ENCODE peak calls at places on chromosomes 4 and X, in six cellular contexts. B, G, U, Z, E and D are unnamed samples.

GRCh38 chr4:16253127-16253960 is 27.1 kb upstream of the TAPT1 start:
- DNase-seq in B (no peak), G (no peak), E (no peak), U (no peak), Z (no peak), D (no peak)

GRCh38 chrX:129115104-129115503 is 408.2 kb downstream of the SMARCA1 start:
- DNase-seq in U (peak; percentile 14), E (peak; percentile 52), B (no peak), G (no peak), Z (no peak), D (no peak)

GRCh38 chr4:186557486-186557885 is 2.1 kb upstream of the MTNR1A start:
- DNase-seq in Z (no peak), E (no peak), U (no peak), G (no peak), B (no peak), D (no peak)

GRCh38 chrX:107674480-107675364 is 46.4 kb downstream of the PRPS1 start:
- DNase-seq in E (peak; percentile 31), G (peak; percentile 81), U (peak; percentile 32), B (peak; percentile 80), Z (no peak), D (peak; percentile 35)

GRCh38 chr4:9904976-9905587 is 116.2 kb downstream of the SLC2A9 start:
- DNase-seq in Z (no peak), B (no peak), G (no peak), E (no peak), U (no peak), D (no peak)

GRCh38 chrX:118552501-118552900 is 56.9 kb downstream of the DOCK11 start:
- DNase-seq in Z (no peak), U (no peak), B (no peak), E (no peak), G (no peak), D (no peak)

GRCh38 chrX:106672527-106672926 is 54.0 kb upstream of the RNF128 start:
- DNase-seq in U (no peak), G (no peak), E (no peak), B (no peak), Z (no peak), D (no peak)

GRCh38 chrX:11953615-11954014 is 184.7 kb upstream of the FRMPD4 start:
- DNase-seq in U (no peak), E (no peak), G (no peak), B (no peak), Z (no peak), D (no peak)

GRCh38 chr4:187128971-187129370 is 405.3 kb upstream of the FAT1 start:
- DNase-seq in U (no peak), B (no peak), E (no peak), G (peak; percentile 35), Z (no peak), D (no peak)

GRCh38 chrX:2425281-2426071 is 75.3 kb downstream of the DHRSX start:
- DNase-seq in Z (no peak), E (no peak), B (no peak), U (no peak), G (no peak), D (no peak)

GRCh38 chr4:113293043-113293560 is 243.6 kb downstream of the ANK2 start:
- DNase-seq in Z (no peak), G (no peak), B (peak; percentile 76), U (no peak), E (no peak), D (no peak)

GRCh38 chrX:46601283-46601682 is 27.7 kb downstream of the CHST7 start:
- DNase-seq in G (peak; percentile 34), B (no peak), U (no peak), Z (no peak), E (no peak), D (no peak)

GRCh38 chr4:111228396-111228795 is 605.5 kb upstream of the PITX2 start:
- DNase-seq in E (no peak), Z (no peak), B (no peak), G (no peak), U (no peak), D (no peak)

GRCh38 chr4:173253561-173253960 is 80.6 kb downstream of the HMGB2 start:
- DNase-seq in G (no peak), Z (no peak), B (no peak), U (no peak), E (no peak), D (no peak)
- H3K4me1 ChIP-seq in G (no peaks in the 10 kb centered on the region), Z (no peaks in the 10 kb centered on the region), B (no peaks in the 10 kb centered on the region), U (peaks cover 27% of the 10 kb centered on the region), E (peaks cover 2% of the 10 kb centered on the region), D (no peaks in the 10 kb centered on the region)

GRCh38 chr4:128525939-128526630 is 238.5 kb upstream of the PGRMC2 start:
- DNase-seq in Z (no peak), U (no peak), B (no peak), E (no peak), G (no peak), D (no peak)

GRCh38 chr4:128528177-128528576 is 240.6 kb upstream of the PGRMC2 start:
- DNase-seq in B (no peak), E (no peak), G (no peak), U (no peak), Z (no peak), D (no peak)

GRCh38 chr4:128527356-128527755 is 239.7 kb upstream of the PGRMC2 start:
- DNase-seq in B (no peak), E (no peak), G (no peak), Z (no peak), U (no peak), D (no peak)

GRCh38 chr4:128524311-128524710 is 236.7 kb upstream of the PGRMC2 start:
- DNase-seq in G (no peak), B (peak; percentile 91), Z (no peak), E (no peak), U (no peak), D (no peak)

DNA sequence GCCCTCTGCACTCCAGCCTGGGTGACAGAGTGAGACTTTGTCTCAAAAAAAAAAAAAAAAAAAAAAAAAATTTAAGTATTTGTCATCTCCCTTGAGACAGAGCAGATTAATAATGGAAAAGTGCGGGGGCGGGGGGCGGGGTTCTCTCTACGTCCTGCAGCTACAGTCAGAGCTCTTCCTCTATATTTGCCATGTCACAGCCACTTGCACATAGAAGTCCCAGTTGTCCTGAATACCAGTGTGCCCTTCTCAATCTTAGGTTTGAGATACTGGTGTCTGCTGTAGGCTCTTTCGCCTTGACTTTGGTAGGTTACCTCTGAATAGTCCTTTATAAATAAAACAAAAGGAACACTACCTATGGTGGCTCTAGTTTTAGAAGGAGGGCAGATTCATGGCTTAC is 237.8 kb upstream of the PGRMC2 start:
- DNase-seq in G (no peak), B (no peak), E (no peak), Z (no peak), U (no peak), D (no peak)
- H3K27ac ChIP-seq in G (peak overlapping the region; percentile 66), B (peak overlapping the region; percentile 87), E (no peak overlapping the region), Z (no peak overlapping the region), U (peak overlapping the region; percentile 73), D (no peak overlapping the region)

DNA sequence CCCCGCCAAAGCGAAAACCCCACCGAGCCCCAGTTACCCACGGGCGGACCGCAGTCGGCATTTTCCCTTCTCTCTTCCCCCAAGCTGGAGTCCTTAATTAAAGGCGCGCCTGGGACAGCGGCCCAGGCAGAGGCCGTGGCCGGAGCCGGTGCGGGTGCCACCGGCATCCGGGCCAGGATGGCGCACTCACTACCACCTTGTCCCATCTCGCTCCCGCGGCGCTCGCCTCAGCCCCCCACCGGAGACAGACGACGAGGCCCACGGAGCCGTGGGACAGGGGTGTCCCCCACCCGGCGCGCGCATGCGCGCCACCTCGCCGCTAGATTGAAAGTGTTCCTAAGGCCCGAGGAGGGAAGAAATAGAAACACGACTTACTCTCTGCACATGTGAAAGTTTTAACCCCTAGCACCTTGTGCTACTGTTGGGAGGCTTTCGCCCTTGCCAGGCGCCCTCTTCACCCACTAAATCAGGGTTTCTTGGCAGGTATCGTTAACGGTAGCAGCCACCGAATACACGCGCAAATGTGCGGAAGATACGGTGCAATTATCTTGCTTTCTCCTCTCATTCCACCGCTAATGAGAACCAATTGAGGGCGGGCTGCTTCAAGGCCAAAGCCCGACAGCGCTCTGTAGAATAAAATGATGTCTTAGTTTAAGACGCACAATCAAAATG is 64.3 kb upstream of the CCDC160 start:
- DNase-seq in B (peak; percentile 76), E (no peak), G (no peak), U (peak; percentile 17), Z (peak; percentile 33), D (peak; percentile 5)
- H3K4me3 ChIP-seq in B (peak overlapping the region; percentile 76), E (no peak overlapping the region), G (peak overlapping the region; percentile 56), U (peak overlapping the region; percentile 34), Z (no peak overlapping the region), D (peak overlapping the region; percentile 58)

DNA sequence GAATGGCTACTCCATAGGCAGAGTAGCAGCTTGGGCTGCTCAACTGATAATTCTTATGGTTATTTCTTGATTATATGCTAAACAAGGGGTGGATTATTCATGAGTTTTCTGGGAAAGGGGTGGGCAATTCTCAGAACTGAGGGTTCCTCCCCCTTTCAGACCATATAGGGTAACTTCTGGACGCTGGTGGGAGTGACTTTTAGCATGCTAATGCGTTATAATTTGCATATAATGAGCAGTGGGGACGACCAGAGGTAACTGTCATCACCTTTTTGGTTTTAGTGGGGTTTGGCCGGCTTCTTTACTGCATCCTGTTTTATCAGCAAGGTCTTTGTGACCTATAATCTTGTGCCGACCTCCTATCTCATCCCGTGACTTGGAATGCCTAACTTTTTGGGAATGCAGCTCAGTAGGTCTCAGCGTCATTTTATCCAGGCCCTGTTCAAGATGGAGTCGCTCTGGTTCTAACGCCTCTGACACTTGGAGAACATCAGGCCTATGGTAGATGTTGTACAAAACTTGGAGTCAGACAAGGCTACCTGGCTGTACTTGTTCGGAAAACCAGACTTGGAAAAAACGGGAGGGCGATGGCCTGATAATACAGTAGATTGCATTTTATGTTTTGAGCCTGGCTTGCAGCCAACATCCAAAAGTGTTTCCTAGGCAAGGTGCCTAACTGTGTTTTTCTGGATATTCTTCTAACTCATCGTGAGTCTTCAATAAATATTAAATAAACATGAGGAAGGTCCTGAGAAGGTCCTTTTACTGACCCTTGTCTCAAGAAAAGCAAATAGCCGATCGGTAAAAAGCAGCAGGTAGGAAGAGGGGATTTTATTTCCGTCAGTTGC is 1.8 kb upstream of the TMEM164 start:
- DNase-seq in U (no peak), B (no peak), E (no peak), G (no peak), Z (no peak), D (no peak)
- H3K4me1 ChIP-seq in U (peaks cover 36% of the 10 kb centered on the region), B (no peaks in the 10 kb centered on the region), E (peaks cover 28% of the 10 kb centered on the region), G (no peaks in the 10 kb centered on the region), Z (peaks cover 29% of the 10 kb centered on the region), D (peaks cover 11% of the 10 kb centered on the region)

GRCh38 chr4:105473340-105474109 is at the start of gene PPA2:
- DNase-seq in E (peak; percentile 85), B (peak; percentile 96), Z (peak; percentile 86), G (peak; percentile 88), U (peak; percentile 79), D (peak; percentile 83)

GRCh38 chr4:105474110-105474518 is 252 bp upstream of the PPA2 start:
- DNase-seq in Z (no peak), G (peak; percentile 79), U (peak; percentile 89), E (no peak), B (peak; percentile 97), D (no peak)

GRCh38 chr4:105472871-105473339 is 957 bp downstream of the PPA2 start:
- DNase-seq in U (no peak), B (no peak), E (peak; percentile 24), Z (no peak), G (peak; percentile 19), D (no peak)

GRCh38 chr4:105466580-105466979 is 7.3 kb downstream of the PPA2 start:
- DNase-seq in U (no peak), E (no peak), Z (no peak), B (no peak), G (no peak), D (no peak)

GRCh38 chr4:105471566-105472176 is 2.2 kb downstream of the PPA2 start:
- DNase-seq in E (peak; percentile 72), Z (peak; percentile 78), U (peak; percentile 71), G (peak; percentile 55), B (no peak), D (peak; percentile 60)
- H3K27ac ChIP-seq in E (peak overlapping the region; percentile 85), Z (peak overlapping the region; percentile 97), U (peak overlapping the region; percentile 99), G (peak overlapping the region; percentile 99), B (no peak overlapping the region), D (peak overlapping the region; percentile 36)

GRCh38 chr4:74364649-74365491 is at the start of gene EREG:
- DNase-seq in Z (peak; percentile 4), B (peak; percentile 80), E (peak; percentile 26), U (no peak), G (no peak), D (no peak)
- H3K4me3 ChIP-seq in Z (no peak within 1 kb of the TSS), B (peak within 1 kb of the TSS; percentile 2), E (peak within 1 kb of the TSS; percentile 63), U (no peak within 1 kb of the TSS), G (peak within 1 kb of the TSS; percentile 44), D (no peak within 1 kb of the TSS)